ENCODE peak calls at places on chromosomes 7 and 10, in eight cellular contexts. Z is activated CD8-positive, alpha-beta memory T cell treated with anti-CD3 and anti-CD28 coated beads, Interleukin-2, amount 50 U/mL, for 48 hours; V is CD4-positive, alpha-beta T cell; L is NCI-H748 treated with DMSO at 0.1 percent for 48 hours; Y is colonic mucosa; N is activated T-cell treated with anti-CD3 and anti-CD28 coated beads, Interleukin-2, amount 50 U/mL, for 4 hours; R is effector memory CD8-positive, alpha-beta T cell; B is stomach. F is an unnamed sample.

GRCh38 chr10:19651549-19651948 is 164.7 kb upstream of the PLXDC2 start:
- DNase-seq in Z (no peak), V (no peak), L (no peak), Y (no peak), N (no peak), R (no peak), B (no peak), F (no peak)

GRCh38 chr10:22453948-22454347 is 108.7 kb downstream of the SPAG6 start:
- DNase-seq in Z (no peak), V (no peak), L (peak; percentile 73), Y (no peak), N (no peak), R (no peak), B (no peak), F (no peak)

GRCh38 chr10:97687785-97688781 is 1.0 kb upstream of the AVPI1 start:
- DNase-seq in Z (no peak), V (no peak), L (no peak), Y (no peak), N (no peak), R (no peak), B (no peak), F (no peak)

GRCh38 chr10:576130-576465 is 113.4 kb downstream of the DIP2C start:
- DNase-seq in Z (no peak), V (no peak), L (no peak), Y (no peak), N (no peak), R (no peak), B (no peak), F (no peak)

GRCh38 chr7:155584261-155584660 is 37.9 kb upstream of the CNPY1 start:
- DNase-seq in Z (no peak), V (no peak), L (no peak), Y (no peak), N (no peak), R (no peak), B (no peak), F (no peak)

GRCh38 chr7:155996718-155997059 is 184.4 kb upstream of the SHH start:
- DNase-seq in Z (peak; percentile 51), V (no peak), L (no peak), Y (no peak), N (no peak), R (no peak), B (no peak), F (no peak)

GRCh38 chr7:25314729-25315267 is 86.5 kb upstream of the NPVF start:
- DNase-seq in Z (no peak), V (no peak), L (no peak), Y (peak; percentile 59), N (no peak), R (no peak), B (no peak), F (no peak)

GRCh38 chr7:145016068-145016467 is 180.2 kb upstream of the TPK1 start:
- DNase-seq in Z (no peak), V (no peak), L (no peak), Y (no peak), N (no peak), R (no peak), B (no peak), F (no peak)

GRCh38 chr7:105826143-105826542 is 50.3 kb downstream of the ATXN7L1 start:
- DNase-seq in Z (no peak), V (no peak), L (no peak), Y (no peak), N (no peak), R (no peak), B (no peak), F (no peak)

GRCh38 chr7:35801392-35802101 is 690 bp downstream of the SEPTIN7 start:
- DNase-seq in Z (peak; percentile 87), V (peak; percentile 64), L (peak; percentile 54), Y (peak; percentile 76), N (peak; percentile 66), R (peak; percentile 79), B (peak; percentile 68), F (no peak)

GRCh38 chr7:150324366-150324961 is 1.1 kb upstream of the ACTR3C start:
- DNase-seq in Z (peak; percentile 53), V (no peak), L (no peak), Y (peak; percentile 69), N (no peak), R (no peak), B (no peak), F (no peak)

GRCh38 chr7:13240349-13240748 is 552.9 kb downstream of the ARL4A start:
- DNase-seq in Z (no peak), V (no peak), L (no peak), Y (no peak), N (no peak), R (no peak), B (no peak), F (no peak)

GRCh38 chr7:6395898-6396582 is 51.7 kb downstream of the DAGLB start:
- DNase-seq in Z (no peak), V (no peak), L (no peak), Y (no peak), N (no peak), R (no peak), B (no peak), F (peak; percentile 52)

GRCh38 chr10:17238445-17239275 is 10.6 kb downstream of the VIM start:
- DNase-seq in Z (no peak), V (peak; percentile 11), L (no peak), Y (no peak), N (no peak), R (no peak), B (no peak), F (no peak)

GRCh38 chr10:48491422-48492139 is 113.3 kb downstream of the ARHGAP22 start:
- DNase-seq in Z (peak; percentile 18), V (no peak), L (no peak), Y (peak; percentile 6), N (no peak), R (no peak), B (peak; percentile 9), F (no peak)

GRCh38 chr7:85471312-85471711 is 284.5 kb upstream of the SEMA3D start:
- DNase-seq in Z (no peak), V (no peak), L (no peak), Y (no peak), N (no peak), R (no peak), B (no peak), F (no peak)

GRCh38 chr10:34494012-34494411 is 321.1 kb downstream of the PARD3 start:
- DNase-seq in Z (no peak), V (no peak), L (no peak), Y (no peak), N (no peak), R (no peak), B (no peak), F (no peak)

GRCh38 chr7:80923211-80923612 is 4.4 kb upstream of the SEMA3C start:
- DNase-seq in Z (no peak), V (no peak), L (peak; percentile 57), Y (no peak), N (no peak), R (no peak), B (no peak), F (no peak)

GRCh38 chr7:68245688-68246087 is 1249.1 kb downstream of the TYW1 start:
- DNase-seq in Z (no peak), V (no peak), L (no peak), Y (no peak), N (no peak), R (no peak), B (no peak), F (no peak)

GRCh38 chr7:26584964-26585650 is 279.3 kb downstream of the SKAP2 start:
- DNase-seq in Z (no peak), V (no peak), L (peak; percentile 99), Y (no peak), N (no peak), R (no peak), B (no peak), F (no peak)

GRCh38 chr7:150751702-150752101 is 14.5 kb downstream of the GIMAP5 start:
- DNase-seq in Z (no peak), V (no peak), L (no peak), Y (no peak), N (no peak), R (no peak), B (no peak), F (no peak)

GRCh38 chr10:79938728-79939380 is 10.1 kb downstream of the SFTPD start:
- DNase-seq in Z (no peak), V (no peak), L (no peak), Y (peak; percentile 24), N (no peak), R (no peak), B (no peak), F (no peak)

GRCh38 chr7:4198301-4198700 is 483.8 kb upstream of the FOXK1 start:
- DNase-seq in Z (no peak), V (no peak), L (no peak), Y (peak; percentile 52), N (no peak), R (no peak), B (no peak), F (no peak)